ENCODE peak calls at places on chromosomes 6 and 20, in eight cellular contexts. One of them, this sample, is unnamed.

GRCh38 chr6:150693404-150693803 is 93.7 kb downstream of the PLEKHG1 start:
- DNase-seq in psoas muscle: no peak
- DNase-seq in HCT116: no peak
- DNase-seq in effector memory CD4-positive, alpha-beta T cell: no peak
- DNase-seq in heart left ventricle: no peak
- DNase-seq in stomach: no peak
- DNase-seq in adrenal gland: no peak
- DNase-seq in tibial artery: no peak
- DNase-seq in this sample: no peak

GRCh38 chr20:22807045-22807444 is 222.7 kb upstream of the FOXA2 start:
- DNase-seq in effector memory CD4-positive, alpha-beta T cell: no peak
- DNase-seq in heart left ventricle: no peak
- DNase-seq in stomach: no peak
- DNase-seq in adrenal gland: no peak
- DNase-seq in psoas muscle: no peak
- DNase-seq in tibial artery: no peak
- DNase-seq in HCT116: no peak
- DNase-seq in this sample: no peak

GRCh38 chr6:141551318-141551717 is 581.4 kb upstream of the GJE1 start:
- DNase-seq in heart left ventricle: no peak
- DNase-seq in psoas muscle: no peak
- DNase-seq in tibial artery: no peak
- DNase-seq in HCT116: no peak
- DNase-seq in adrenal gland: no peak
- DNase-seq in effector memory CD4-positive, alpha-beta T cell: no peak
- DNase-seq in stomach: no peak
- DNase-seq in this sample: no peak

GRCh38 chr20:62704341-62704948 is 4.2 kb upstream of the NTSR1 start:
- DNase-seq in effector memory CD4-positive, alpha-beta T cell: no peak
- DNase-seq in adrenal gland: peak; percentile 93
- DNase-seq in stomach: peak; percentile 88
- DNase-seq in psoas muscle: peak; percentile 79
- DNase-seq in heart left ventricle: peak; percentile 89
- DNase-seq in HCT116: peak; percentile 91
- DNase-seq in tibial artery: peak; percentile 78
- DNase-seq in this sample: peak; percentile 86

GRCh38 chr6:25417206-25417605 is 138.0 kb downstream of the CARMIL1 start:
- DNase-seq in stomach: no peak
- DNase-seq in adrenal gland: no peak
- DNase-seq in psoas muscle: no peak
- DNase-seq in heart left ventricle: no peak
- DNase-seq in effector memory CD4-positive, alpha-beta T cell: no peak
- DNase-seq in HCT116: no peak
- DNase-seq in tibial artery: no peak
- DNase-seq in this sample: no peak

GRCh38 chr20:59495894-59496510 is 108.3 kb upstream of the PHACTR3 start:
- DNase-seq in psoas muscle: peak; percentile 69
- DNase-seq in heart left ventricle: peak; percentile 50
- DNase-seq in tibial artery: peak; percentile 71
- DNase-seq in stomach: peak; percentile 72
- DNase-seq in HCT116: peak; percentile 36
- DNase-seq in effector memory CD4-positive, alpha-beta T cell: peak; percentile 18
- DNase-seq in adrenal gland: peak; percentile 69
- DNase-seq in this sample: peak; percentile 54

GRCh38 chr6:46901747-46902362 is 19.9 kb downstream of the ADGRF5 start:
- DNase-seq in adrenal gland: no peak
- DNase-seq in effector memory CD4-positive, alpha-beta T cell: no peak
- DNase-seq in tibial artery: no peak
- DNase-seq in heart left ventricle: peak; percentile 57
- DNase-seq in psoas muscle: no peak
- DNase-seq in stomach: no peak
- DNase-seq in HCT116: no peak
- DNase-seq in this sample: no peak

GRCh38 chr6:139181236-139181635 is 46.4 kb downstream of the HECA start:
- DNase-seq in stomach: no peak
- DNase-seq in psoas muscle: no peak
- DNase-seq in adrenal gland: no peak
- DNase-seq in HCT116: no peak
- DNase-seq in tibial artery: no peak
- DNase-seq in heart left ventricle: no peak
- DNase-seq in effector memory CD4-positive, alpha-beta T cell: no peak
- DNase-seq in this sample: no peak

GRCh38 chr6:79422666-79423065 is 114.6 kb downstream of the LCA5 start:
- DNase-seq in effector memory CD4-positive, alpha-beta T cell: no peak
- DNase-seq in psoas muscle: no peak
- DNase-seq in adrenal gland: no peak
- DNase-seq in HCT116: no peak
- DNase-seq in tibial artery: no peak
- DNase-seq in stomach: no peak
- DNase-seq in heart left ventricle: no peak
- DNase-seq in this sample: no peak

GRCh38 chr20:32205502-32206382 is 1.8 kb downstream of the PLAGL2 start:
- DNase-seq in adrenal gland: no peak
- DNase-seq in heart left ventricle: no peak
- DNase-seq in stomach: no peak
- DNase-seq in tibial artery: no peak
- DNase-seq in HCT116: no peak
- DNase-seq in effector memory CD4-positive, alpha-beta T cell: no peak
- DNase-seq in psoas muscle: no peak
- DNase-seq in this sample: no peak

GRCh38 chr20:62511300-62511914 is 35.6 kb upstream of the GATA5 start:
- DNase-seq in stomach: no peak
- DNase-seq in adrenal gland: no peak
- DNase-seq in HCT116: no peak
- DNase-seq in effector memory CD4-positive, alpha-beta T cell: no peak
- DNase-seq in heart left ventricle: no peak
- DNase-seq in psoas muscle: peak; percentile 69
- DNase-seq in tibial artery: no peak
- DNase-seq in this sample: peak; percentile 13

DNA sequence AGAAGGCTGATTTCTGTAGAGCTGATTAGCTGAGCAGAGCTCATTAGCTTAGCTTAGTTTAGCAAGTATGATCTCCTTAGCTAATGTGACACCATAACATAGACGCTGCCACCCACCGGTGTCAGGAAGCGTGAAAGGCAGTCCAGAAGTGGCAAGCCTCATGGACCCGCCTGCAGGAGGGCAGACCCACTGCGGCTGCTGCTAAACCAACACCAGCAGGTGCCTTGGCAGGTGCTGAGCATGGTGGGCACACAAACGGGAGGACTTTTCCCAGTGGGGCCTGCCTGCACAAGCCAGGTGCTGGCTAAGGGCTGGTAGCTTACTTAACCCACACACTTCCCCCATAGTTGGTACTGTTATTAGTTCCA is 22.7 kb downstream of the ZDHHC14 start:
- DNase-seq in stomach: no peak
- DNase-seq in HCT116: no peak
- DNase-seq in psoas muscle: no peak
- DNase-seq in adrenal gland: no peak
- DNase-seq in effector memory CD4-positive, alpha-beta T cell: no peak
- DNase-seq in tibial artery: no peak
- DNase-seq in heart left ventricle: no peak
- DNase-seq in this sample: no peak
- H3K4me1 ChIP-seq in stomach: no peaks in the 10 kb centered on the region
- H3K4me1 ChIP-seq in HCT116: peaks cover 4% of the 10 kb centered on the region
- H3K4me1 ChIP-seq in psoas muscle: no peaks in the 10 kb centered on the region
- H3K4me1 ChIP-seq in adrenal gland: no peaks in the 10 kb centered on the region
- H3K4me1 ChIP-seq in effector memory CD4-positive, alpha-beta T cell: no peaks in the 10 kb centered on the region
- H3K4me1 ChIP-seq in tibial artery: no peaks in the 10 kb centered on the region
- H3K4me1 ChIP-seq in heart left ventricle: peaks cover 5% of the 10 kb centered on the region
- H3K4me1 ChIP-seq in this sample: no peaks in the 10 kb centered on the region

DNA sequence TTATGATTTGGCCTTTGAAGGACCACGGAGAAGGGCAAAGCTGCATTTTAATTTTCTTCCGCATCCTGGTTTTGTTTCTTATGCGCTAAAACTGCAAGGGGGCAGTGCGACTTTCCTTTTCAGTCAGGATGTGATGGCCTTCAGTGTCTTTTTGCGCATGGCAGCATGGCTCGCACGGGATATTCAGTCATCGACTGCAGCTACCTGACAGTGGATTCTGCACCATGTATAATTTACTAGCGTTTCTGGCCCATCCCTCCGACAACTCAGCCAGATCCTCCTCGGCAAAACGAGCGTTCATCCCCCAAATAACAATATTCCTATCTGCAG is 2.2 kb downstream of the LAMP5 start:
- DNase-seq in effector memory CD4-positive, alpha-beta T cell: no peak
- DNase-seq in heart left ventricle: no peak
- DNase-seq in HCT116: no peak
- DNase-seq in adrenal gland: peak; percentile 15
- DNase-seq in psoas muscle: no peak
- DNase-seq in stomach: no peak
- DNase-seq in tibial artery: no peak
- DNase-seq in this sample: no peak
- H3K4me1 ChIP-seq in effector memory CD4-positive, alpha-beta T cell: no peaks in the 10 kb centered on the region
- H3K4me1 ChIP-seq in heart left ventricle: peaks cover 23% of the 10 kb centered on the region
- H3K4me1 ChIP-seq in HCT116: peaks cover 8% of the 10 kb centered on the region
- H3K4me1 ChIP-seq in adrenal gland: peaks cover 8% of the 10 kb centered on the region
- H3K4me1 ChIP-seq in psoas muscle: no peaks in the 10 kb centered on the region
- H3K4me1 ChIP-seq in stomach: peaks cover 16% of the 10 kb centered on the region
- H3K4me1 ChIP-seq in tibial artery: no peaks in the 10 kb centered on the region
- H3K4me1 ChIP-seq in this sample: peaks cover 21% of the 10 kb centered on the region

DNA sequence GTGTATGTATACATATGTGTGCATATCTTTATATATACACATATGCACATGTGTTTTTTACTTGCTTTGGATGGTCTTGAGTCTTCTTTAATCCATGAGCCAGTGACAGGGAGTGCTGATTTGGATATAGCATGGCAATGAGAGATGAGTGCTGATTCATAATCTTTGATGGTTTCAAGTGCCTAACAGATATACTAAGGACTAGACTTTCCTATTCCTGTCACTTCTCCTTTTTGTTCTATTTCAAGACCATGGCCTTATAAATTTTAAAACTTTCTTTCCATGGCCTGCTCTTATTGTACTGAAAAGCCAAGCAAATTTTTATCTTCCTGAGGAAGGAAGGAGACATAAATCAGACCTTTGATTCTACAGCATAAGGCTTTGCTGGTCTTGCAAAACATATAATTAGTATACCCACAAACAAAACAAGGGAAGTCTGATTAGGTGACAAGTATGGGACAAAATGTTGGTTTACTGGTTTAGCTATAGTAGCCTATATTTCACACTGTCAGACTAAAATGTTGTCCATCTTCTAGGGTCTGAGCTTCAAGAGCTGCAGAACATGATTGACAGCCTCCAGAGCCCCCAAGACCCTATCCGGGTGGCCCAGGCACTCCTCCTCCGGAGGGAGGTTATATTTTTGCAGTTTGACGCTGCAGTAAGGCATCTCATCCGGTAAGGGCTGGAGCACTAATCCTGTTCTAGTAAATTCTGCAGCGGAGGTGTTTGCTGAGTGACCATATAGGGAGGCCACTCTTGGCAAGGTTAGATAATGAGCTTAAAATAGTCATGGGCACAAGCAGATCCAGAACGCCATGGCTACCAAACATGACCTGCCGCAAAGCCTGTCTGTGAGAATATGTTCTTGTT is 82.3 kb downstream of the CD164 start:
- DNase-seq in heart left ventricle: peak; percentile 60
- DNase-seq in effector memory CD4-positive, alpha-beta T cell: no peak
- DNase-seq in stomach: peak; percentile 41
- DNase-seq in HCT116: no peak
- DNase-seq in tibial artery: peak; percentile 86
- DNase-seq in psoas muscle: no peak
- DNase-seq in adrenal gland: no peak
- DNase-seq in this sample: peak; percentile 62
- H3K4me1 ChIP-seq in heart left ventricle: peaks cover 43% of the 10 kb centered on the region
- H3K4me1 ChIP-seq in effector memory CD4-positive, alpha-beta T cell: no peaks in the 10 kb centered on the region
- H3K4me1 ChIP-seq in stomach: peaks cover 6% of the 10 kb centered on the region
- H3K4me1 ChIP-seq in HCT116: peaks cover 13% of the 10 kb centered on the region
- H3K4me1 ChIP-seq in tibial artery: no peaks in the 10 kb centered on the region
- H3K4me1 ChIP-seq in psoas muscle: peaks cover 38% of the 10 kb centered on the region
- H3K4me1 ChIP-seq in adrenal gland: peaks cover 11% of the 10 kb centered on the region
- H3K4me1 ChIP-seq in this sample: peaks cover 53% of the 10 kb centered on the region

GRCh38 chr20:45039470-45039811 is 61.5 kb downstream of the KCNS1 start:
- DNase-seq in psoas muscle: no peak
- DNase-seq in tibial artery: no peak
- DNase-seq in heart left ventricle: no peak
- DNase-seq in HCT116: no peak
- DNase-seq in effector memory CD4-positive, alpha-beta T cell: no peak
- DNase-seq in adrenal gland: no peak
- DNase-seq in stomach: no peak
- DNase-seq in this sample: no peak

GRCh38 chr20:45042978-45043377 is 57.9 kb downstream of the KCNS1 start:
- DNase-seq in adrenal gland: no peak
- DNase-seq in tibial artery: no peak
- DNase-seq in psoas muscle: no peak
- DNase-seq in effector memory CD4-positive, alpha-beta T cell: no peak
- DNase-seq in stomach: no peak
- DNase-seq in heart left ventricle: no peak
- DNase-seq in HCT116: no peak
- DNase-seq in this sample: no peak

GRCh38 chr20:45038747-45039469 is 62.0 kb downstream of the KCNS1 start:
- DNase-seq in effector memory CD4-positive, alpha-beta T cell: no peak
- DNase-seq in adrenal gland: no peak
- DNase-seq in heart left ventricle: no peak
- DNase-seq in tibial artery: no peak
- DNase-seq in stomach: no peak
- DNase-seq in psoas muscle: no peak
- DNase-seq in HCT116: no peak
- DNase-seq in this sample: no peak

GRCh38 chr20:45044084-45044573 is 56.8 kb downstream of the KCNS1 start:
- DNase-seq in adrenal gland: peak; percentile 54
- DNase-seq in HCT116: peak; percentile 57
- DNase-seq in tibial artery: no peak
- DNase-seq in heart left ventricle: peak; percentile 19
- DNase-seq in effector memory CD4-positive, alpha-beta T cell: peak; percentile 20
- DNase-seq in stomach: no peak
- DNase-seq in psoas muscle: no peak
- DNase-seq in this sample: peak; percentile 35

DNA sequence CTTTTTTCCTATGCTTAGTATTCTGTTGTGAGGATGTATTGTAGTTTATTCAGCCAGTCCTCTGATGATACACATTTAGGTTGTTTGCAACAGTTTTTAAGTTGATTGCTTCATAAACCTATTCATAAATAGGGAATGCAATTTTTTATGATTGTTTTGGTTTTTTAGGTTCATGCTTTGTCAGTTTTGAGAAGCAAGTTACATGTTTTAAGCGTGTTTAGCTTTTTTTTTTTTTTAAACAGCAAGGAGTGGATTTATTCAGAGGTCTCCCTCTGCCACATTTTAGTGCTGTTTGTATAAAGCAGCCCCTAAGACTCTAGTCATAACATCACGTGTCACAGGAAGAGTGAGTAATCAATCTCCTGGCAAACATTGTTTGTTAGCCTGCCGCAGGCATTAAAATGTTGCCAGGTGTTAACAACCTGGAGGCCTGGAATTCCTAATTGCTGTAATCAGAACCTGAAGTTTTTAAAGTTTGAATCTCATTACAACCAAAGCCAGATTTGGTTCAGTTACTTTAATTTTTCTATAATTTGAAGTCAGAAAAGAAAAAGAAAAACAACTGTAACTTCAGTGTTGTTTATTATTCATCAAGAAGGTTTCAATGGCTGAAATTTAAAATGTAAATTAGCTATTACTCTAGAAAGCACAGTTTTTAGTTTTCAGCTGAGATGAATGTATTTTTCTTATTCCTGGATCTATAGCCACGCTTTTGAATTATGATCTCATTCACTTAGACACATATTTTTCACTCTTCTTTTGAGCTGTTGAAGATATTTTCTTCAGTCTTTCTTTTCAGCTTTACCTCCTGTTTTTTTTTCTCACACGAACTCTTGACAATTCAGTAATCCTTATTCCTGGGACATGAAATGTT is 59.2 kb downstream of the KCNS1 start:
- DNase-seq in tibial artery: no peak
- DNase-seq in heart left ventricle: no peak
- DNase-seq in HCT116: peak; percentile 66
- DNase-seq in stomach: no peak
- DNase-seq in adrenal gland: no peak
- DNase-seq in effector memory CD4-positive, alpha-beta T cell: no peak
- DNase-seq in psoas muscle: no peak
- DNase-seq in this sample: no peak
- H3K4me1 ChIP-seq in tibial artery: no peaks in the 10 kb centered on the region
- H3K4me1 ChIP-seq in heart left ventricle: peaks cover 16% of the 10 kb centered on the region
- H3K4me1 ChIP-seq in HCT116: peaks cover 26% of the 10 kb centered on the region
- H3K4me1 ChIP-seq in stomach: peaks cover 7% of the 10 kb centered on the region
- H3K4me1 ChIP-seq in adrenal gland: peaks cover 25% of the 10 kb centered on the region
- H3K4me1 ChIP-seq in effector memory CD4-positive, alpha-beta T cell: peaks cover 23% of the 10 kb centered on the region
- H3K4me1 ChIP-seq in psoas muscle: peaks cover 11% of the 10 kb centered on the region
- H3K4me1 ChIP-seq in this sample: peaks cover 19% of the 10 kb centered on the region